ENCODE peak calls at places on chromosomes 13 and 19, in ten cellular contexts. K is astrocyte of the cerebellum, O is lung, U is Panc1, I is left ventricle myocardium inferior, V is GM23338, H is fibroblast of pulmonary artery, L is cardiac fibroblast, Z is astrocyte, B is nephron progenitor cell. C is an unnamed sample.

GRCh38 chr13:29497137-29497654 is 98.3 kb downstream of the SLC7A1 start:
- DNase-seq in K (no peak), O (no peak), U (no peak), I (peak; percentile 83), V (no peak), H (peak; percentile 85), L (peak; percentile 31), Z (peak; percentile 61), B (peak; percentile 43), C (no peak)

GRCh38 chr13:36666482-36667264 is 7.1 kb upstream of the SERTM1 start:
- DNase-seq in K (no peak), O (no peak), U (no peak), I (no peak), V (no peak), H (no peak), L (no peak), Z (no peak), B (no peak), C (no peak)

GRCh38 chr13:42233726-42234125 is 38.2 kb upstream of the AKAP11 start:
- DNase-seq in K (no peak), O (no peak), U (no peak), I (no peak), V (no peak), H (no peak), L (no peak), Z (no peak), B (no peak), C (no peak)

GRCh38 chr19:33524024-33524664 is 2.6 kb upstream of the PEPD start:
- DNase-seq in K (no peak), O (no peak), U (no peak), I (no peak), V (no peak), H (no peak), L (no peak), Z (no peak), B (peak; percentile 16), C (no peak)

GRCh38 chr19:38055040-38055439 is 148.0 kb downstream of the SIPA1L3 start:
- DNase-seq in K (no peak), O (no peak), U (no peak), I (no peak), V (peak; percentile 53), H (no peak), L (no peak), Z (no peak), B (peak; percentile 42), C (no peak)

GRCh38 chr19:2617393-2618165 is 84.9 kb downstream of the GNG7 start:
- DNase-seq in K (no peak), O (no peak), U (no peak), I (no peak), V (no peak), H (no peak), L (no peak), Z (no peak), B (no peak), C (no peak)

GRCh38 chr19:33245948-33246728 is 20.5 kb upstream of the SLC7A10 start:
- DNase-seq in K (no peak), O (no peak), U (no peak), I (peak; percentile 54), V (peak; percentile 45), H (peak; percentile 31), L (no peak), Z (no peak), B (no peak), C (no peak)

GRCh38 chr19:33125929-33126388 is 6.0 kb upstream of the WDR88 start:
- DNase-seq in K (peak; percentile 34), O (peak; percentile 53), U (peak; percentile 58), I (no peak), V (peak; percentile 82), H (peak; percentile 78), L (peak; percentile 78), Z (peak; percentile 40), B (peak; percentile 53), C (peak; percentile 53)

GRCh38 chr13:73059460-73060250 is 850 bp downstream of the KLF5 start:
- DNase-seq in K (no peak), O (peak; percentile 66), U (no peak), I (peak; percentile 51), V (peak; percentile 80), H (no peak), L (peak; percentile 23), Z (no peak), B (peak; percentile 69), C (peak; percentile 5)

DNA sequence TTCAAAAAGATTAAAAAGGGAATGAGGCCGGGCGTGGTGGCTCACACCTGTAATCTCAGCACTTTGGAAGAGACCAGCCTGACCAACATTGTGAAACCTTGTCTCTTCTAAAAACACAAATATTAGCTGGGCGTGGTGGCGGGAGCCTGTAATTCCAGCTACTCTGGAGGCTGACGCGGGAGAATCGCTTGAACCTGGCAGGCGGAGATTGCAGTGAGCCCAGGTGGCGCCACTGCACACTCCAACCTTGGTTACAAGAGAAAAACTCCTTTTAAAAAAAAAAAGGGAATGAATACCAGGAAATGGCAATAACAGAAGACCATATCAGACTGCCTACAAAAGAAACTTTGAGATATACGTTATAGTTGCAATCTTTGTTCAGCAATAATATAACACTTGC is 1244.5 kb downstream of the PCDH9 start:
- DNase-seq in K (no peak), O (no peak), U (no peak), I (no peak), V (peak; percentile 60), H (no peak), L (no peak), Z (no peak), B (peak; percentile 15), C (no peak)
- TF ChIP-seq CTCF in K (no peak), O (no peak), U (peak; percentile 37), I (no peak), V (peak; percentile 65), H (no peak), L (no peak), Z (no peak), B (no peak), C (peak; percentile 12)

GRCh38 chr19:30670011-30670329 is 297.8 kb downstream of the ZNF536 start:
- DNase-seq in K (no peak), O (no peak), U (no peak), I (no peak), V (peak; percentile 31), H (no peak), L (no peak), Z (no peak), B (no peak), C (no peak)

GRCh38 chr19:30667746-30668145 is 295.6 kb downstream of the ZNF536 start:
- DNase-seq in K (no peak), O (no peak), U (no peak), I (no peak), V (no peak), H (no peak), L (no peak), Z (no peak), B (no peak), C (no peak)

GRCh38 chr19:30670562-30671513 is 298.7 kb downstream of the ZNF536 start:
- DNase-seq in K (no peak), O (no peak), U (no peak), I (no peak), V (no peak), H (no peak), L (no peak), Z (no peak), B (no peak), C (no peak)

GRCh38 chr19:30668521-30669155 is 296.5 kb downstream of the ZNF536 start:
- DNase-seq in K (no peak), O (no peak), U (no peak), I (no peak), V (no peak), H (no peak), L (no peak), Z (no peak), B (peak; percentile 33), C (no peak)

GRCh38 chr19:30669329-30670010 is 297.3 kb downstream of the ZNF536 start:
- DNase-seq in K (no peak), O (no peak), U (peak; percentile 33), I (peak; percentile 68), V (peak; percentile 85), H (peak; percentile 41), L (peak; percentile 51), Z (no peak), B (peak; percentile 91), C (peak; percentile 18)
- TF ChIP-seq CTCF in K (peak; percentile 83), O (peak; percentile 19), U (peak; percentile 98), I (peak; percentile 86), V (peak; percentile 86), H (peak; percentile 74), L (peak; percentile 82), Z (peak; percentile 64), B (peak; percentile 90), C (peak; percentile 93)

DNA sequence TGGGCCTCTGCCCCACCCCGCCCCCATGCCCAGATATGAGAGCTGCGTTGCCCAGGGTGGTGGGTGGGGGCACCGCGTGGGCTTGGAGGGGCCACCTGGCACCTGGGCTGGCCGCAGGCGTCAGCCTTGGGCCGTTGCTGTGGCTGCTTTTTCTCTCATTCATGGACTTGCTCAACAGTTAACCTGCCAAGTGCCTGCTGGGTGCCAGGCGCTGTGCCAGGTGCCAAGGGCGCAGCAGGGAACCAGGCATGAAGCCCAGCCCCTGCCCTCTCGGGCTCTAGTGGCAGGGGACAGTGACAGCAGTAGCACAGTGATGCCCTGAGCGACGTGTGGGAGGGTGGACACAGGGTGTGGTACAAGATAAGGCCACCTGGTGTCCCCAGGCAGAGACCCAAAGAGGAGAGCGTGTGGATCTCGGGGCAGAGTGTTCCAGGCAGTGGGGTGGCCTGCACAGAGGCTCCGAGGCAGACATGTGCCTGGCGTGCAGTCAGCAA is 28.1 kb downstream of the DHX34 start:
- DNase-seq in K (no peak), O (no peak), U (no peak), I (peak; percentile 80), V (no peak), H (no peak), L (no peak), Z (no peak), B (no peak), C (no peak)
- TF ChIP-seq CTCF in K (no peak), O (no peak), U (no peak), I (peak; percentile 31), V (peak; percentile 11), H (no peak), L (no peak), Z (no peak), B (no peak), C (no peak)

GRCh38 chr19:40193587-40193849 is 2.3 kb downstream of the MAP3K10 start:
- DNase-seq in K (no peak), O (no peak), U (no peak), I (no peak), V (no peak), H (peak; percentile 19), L (peak; percentile 18), Z (peak; percentile 38), B (no peak), C (peak; percentile 30)

GRCh38 chr19:40190891-40191835 is at the start of gene MAP3K10:
- DNase-seq in K (no peak), O (peak; percentile 60), U (peak; percentile 99), I (peak; percentile 80), V (peak; percentile 75), H (peak; percentile 60), L (peak; percentile 72), Z (peak; percentile 51), B (peak; percentile 81), C (peak; percentile 49)

GRCh38 chr19:40192758-40193586 is 1.7 kb downstream of the MAP3K10 start:
- DNase-seq in K (no peak), O (no peak), U (no peak), I (no peak), V (peak; percentile 19), H (no peak), L (no peak), Z (no peak), B (no peak), C (no peak)

GRCh38 chr19:40191836-40192646 is 815 bp downstream of the MAP3K10 start:
- DNase-seq in K (no peak), O (no peak), U (no peak), I (no peak), V (peak; percentile 85), H (peak; percentile 25), L (no peak), Z (no peak), B (peak; percentile 74), C (no peak)
- TF ChIP-seq CTCF in K (no peak), O (no peak), U (no peak), I (no peak), V (peak; percentile 53), H (no peak), L (peak; percentile 9), Z (no peak), B (no peak), C (peak; percentile 34)

GRCh38 chr19:49469828-49470614 is 4.0 kb upstream of the FLT3LG start:
- DNase-seq in K (no peak), O (no peak), U (no peak), I (no peak), V (peak; percentile 53), H (no peak), L (no peak), Z (no peak), B (no peak), C (no peak)
- TF ChIP-seq CTCF in K (peak; percentile 2), O (peak; percentile 28), U (no peak), I (peak; percentile 18), V (peak; percentile 69), H (no peak), L (peak; percentile 12), Z (no peak), B (no peak), C (peak; percentile 31)

C was measured in HFFc6.